ENCODE peak calls at places on chromosomes 4 and X, in seven cellular contexts. W is A549, I is GM23338, K is mesothelial cell of epicardium, G is osteoblast, R is PC-3, Z is glutamatergic neuron. A is an unnamed sample.

GRCh38 chrX:40094041-40094899 is 3.5 kb downstream of the BCOR start:
- DNase-seq in W (no peak), I (no peak), K (peak), G (peak), R (peak), Z (peak), A (peak)

GRCh38 chrX:33336783-33337182 is 125.4 kb upstream of the DMD start:
- DNase-seq in W (peak), I (peak), K (no peak), G (no peak), R (peak), Z (no peak), A (peak)

GRCh38 chrX:55908685-55909212 is 191.2 kb downstream of the RRAGB start:
- DNase-seq in W (peak), I (peak), K (no peak), G (no peak), R (peak), Z (peak), A (no peak)

GRCh38 chr4:123922847-123923246 is 526.3 kb downstream of the SPRY1 start:
- DNase-seq in W (no peak), I (no peak), K (no peak), G (no peak), R (no peak), Z (no peak), A (no peak)

GRCh38 chr4:82784615-82785247 is 13.9 kb downstream of the SCD5 start:
- DNase-seq in W (no peak), I (no peak), K (no peak), G (no peak), R (peak), Z (peak), A (no peak)

GRCh38 chr4:108204518-108204917 is 35.8 kb upstream of the LEF1 start:
- DNase-seq in W (no peak), I (no peak), K (no peak), G (peak), R (peak), Z (no peak), A (no peak)

GRCh38 chr4:140252742-140253555 is 99.0 kb upstream of the MAML3 start:
- DNase-seq in W (peak), I (peak), K (peak), G (peak), R (peak), Z (peak), A (peak)

GRCh38 chr4:76726141-76726540 is 171.8 kb downstream of the SOWAHB start:
- DNase-seq in W (no peak), I (no peak), K (no peak), G (no peak), R (no peak), Z (no peak), A (no peak)

GRCh38 chr4:46441116-46441859 is 51.4 kb upstream of the GABRA2 start:
- DNase-seq in W (no peak), I (no peak), K (no peak), G (no peak), R (no peak), Z (no peak), A (no peak)

GRCh38 chr4:6272863-6273660 is 3.4 kb downstream of the WFS1 start:
- DNase-seq in W (peak), I (no peak), K (no peak), G (peak), R (peak), Z (peak), A (no peak)

GRCh38 chr4:143438710-143439109 is 74.8 kb upstream of the SMARCA5 start:
- DNase-seq in W (no peak), I (no peak), K (no peak), G (no peak), R (peak), Z (no peak), A (no peak)

GRCh38 chr4:81807927-81808672 is 336.4 kb upstream of the RASGEF1B start:
- DNase-seq in W (no peak), I (no peak), K (no peak), G (no peak), R (peak), Z (peak), A (no peak)

GRCh38 chrX:1385824-1386223 is 6.1 kb downstream of the SLC25A6 start:
- DNase-seq in W (no peak), I (no peak), K (peak), G (peak), R (no peak), Z (no peak), A (no peak)

GRCh38 chrX:22922961-22923360 is 76.8 kb upstream of the DDX53 start:
- DNase-seq in W (no peak), I (no peak), K (no peak), G (no peak), R (peak), Z (no peak), A (peak)

GRCh38 chr4:43133566-43133965 is 241.1 kb downstream of the GRXCR1 start:
- DNase-seq in W (no peak), I (no peak), K (no peak), G (no peak), R (peak), Z (no peak), A (no peak)

GRCh38 chr4:120658772-120659171 is 263.8 kb downstream of the PRDM5 start:
- DNase-seq in W (no peak), I (no peak), K (no peak), G (no peak), R (no peak), Z (no peak), A (peak)

GRCh38 chr4:47641755-47642154 is 156.7 kb downstream of the ATP10D start:
- DNase-seq in W (no peak), I (no peak), K (no peak), G (no peak), R (no peak), Z (peak), A (no peak)

GRCh38 chrX:103628386-103629290 is at the start of gene TCEAL1:
- DNase-seq in W (peak), I (peak), K (peak), G (no peak), R (peak), Z (peak), A (peak)

GRCh38 chr4:39308576-39308975 is 57.6 kb downstream of the RFC1 start:
- DNase-seq in W (no peak), I (no peak), K (no peak), G (no peak), R (no peak), Z (no peak), A (no peak)

GRCh38 chr4:1357356-1358248 is 10.6 kb downstream of the UVSSA start:
- DNase-seq in W (no peak), I (no peak), K (no peak), G (no peak), R (no peak), Z (no peak), A (no peak)

GRCh38 chr4:179583221-179583620 is 2141.0 kb upstream of the AGA start:
- DNase-seq in W (no peak), I (peak), K (no peak), G (no peak), R (no peak), Z (no peak), A (no peak)

GRCh38 chrX:52424658-52425057 is 55.8 kb downstream of the XAGE2 start:
- DNase-seq in W (peak), I (no peak), K (no peak), G (no peak), R (peak), Z (no peak), A (no peak)

GRCh38 chr4:3410401-3411135 is 31.2 kb upstream of the HGFAC start:
- DNase-seq in W (no peak), I (no peak), K (no peak), G (peak), R (no peak), Z (peak), A (no peak)

GRCh38 chr4:155232432-155232831 is 24.0 kb downstream of the NPY2R start:
- DNase-seq in W (no peak), I (no peak), K (no peak), G (no peak), R (no peak), Z (no peak), A (no peak)

GRCh38 chr4:90357117-90357710 is 230.0 kb downstream of the CCSER1 start:
- DNase-seq in W (peak), I (peak), K (no peak), G (peak), R (peak), Z (no peak), A (peak)

GRCh38 chr4:137156054-137156453 is 376.2 kb downstream of the PCDH18 start:
- DNase-seq in W (no peak), I (no peak), K (no peak), G (no peak), R (peak), Z (no peak), A (no peak)

GRCh38 chr4:126526335-126526734 is 1106.4 kb upstream of the INTU start:
- DNase-seq in W (no peak), I (no peak), K (no peak), G (peak), R (no peak), Z (no peak), A (no peak)

GRCh38 chrX:3550160-3550765 is 163.2 kb downstream of the PRKX start:
- DNase-seq in W (peak), I (no peak), K (no peak), G (no peak), R (peak), Z (no peak), A (peak)

GRCh38 chr4:188372856-188373255 is 233.6 kb downstream of the TRIML1 start:
- DNase-seq in W (peak), I (no peak), K (no peak), G (no peak), R (peak), Z (no peak), A (no peak)
- TF ChIP-seq CTCF in W (peak), I (no peak), K (no peak), G (peak), R (no peak), Z (no peak), A (no peak)

DNA sequence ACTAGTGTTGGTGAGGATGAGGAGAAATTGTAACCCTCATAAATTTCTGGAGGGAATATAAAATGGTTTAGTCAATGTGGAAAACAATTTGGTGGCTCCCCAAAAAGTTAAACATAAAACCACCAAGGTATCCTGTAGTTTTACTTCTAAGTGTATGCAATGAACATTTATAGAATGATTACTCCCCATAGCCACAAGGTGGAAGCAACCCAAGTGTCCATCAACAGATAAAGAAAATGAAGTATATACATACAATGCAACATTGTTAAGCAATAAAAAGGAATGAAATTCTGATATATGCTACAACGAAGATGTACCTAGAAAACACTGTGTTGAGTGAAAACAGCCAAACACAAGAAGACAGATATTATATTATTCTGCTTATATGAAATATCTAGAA is 569.1 kb upstream of the GRID2 start:
- DNase-seq in W (no peak), I (no peak), K (no peak), G (no peak), R (peak), Z (no peak), A (no peak)
- TF ChIP-seq CTCF in W (no peak), I (peak), K (no peak), G (no peak), R (peak), Z (no peak), A (no peak)

DNA sequence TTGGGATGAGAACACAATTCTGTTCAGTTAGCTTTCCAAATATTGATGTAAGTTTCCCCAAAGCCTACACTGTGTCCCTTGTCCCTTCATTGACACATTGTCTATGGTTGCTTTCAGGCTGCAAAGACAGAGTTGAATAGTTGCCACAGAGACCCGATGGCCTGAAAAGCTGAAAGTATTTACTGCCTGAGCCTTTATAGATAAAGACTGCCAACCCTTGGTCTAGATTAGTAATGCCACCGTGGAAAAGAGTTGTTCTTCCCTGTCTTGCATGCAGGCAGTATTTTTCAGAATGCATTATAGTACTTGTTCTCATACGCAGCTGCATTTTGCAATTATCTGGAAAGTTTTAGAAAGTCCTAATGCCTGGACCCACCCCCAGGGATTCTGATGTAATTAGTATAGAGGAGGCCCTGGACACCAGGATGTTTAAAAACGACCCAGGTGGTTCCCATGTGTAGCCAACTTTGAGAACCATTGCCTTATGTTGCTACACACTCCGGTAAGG is 180.8 kb downstream of the FRMPD4 start:
- DNase-seq in W (peak), I (peak), K (no peak), G (no peak), R (peak), Z (no peak), A (no peak)
- TF ChIP-seq CTCF in W (peak), I (no peak), K (no peak), G (no peak), R (peak), Z (no peak), A (no peak)

DNA sequence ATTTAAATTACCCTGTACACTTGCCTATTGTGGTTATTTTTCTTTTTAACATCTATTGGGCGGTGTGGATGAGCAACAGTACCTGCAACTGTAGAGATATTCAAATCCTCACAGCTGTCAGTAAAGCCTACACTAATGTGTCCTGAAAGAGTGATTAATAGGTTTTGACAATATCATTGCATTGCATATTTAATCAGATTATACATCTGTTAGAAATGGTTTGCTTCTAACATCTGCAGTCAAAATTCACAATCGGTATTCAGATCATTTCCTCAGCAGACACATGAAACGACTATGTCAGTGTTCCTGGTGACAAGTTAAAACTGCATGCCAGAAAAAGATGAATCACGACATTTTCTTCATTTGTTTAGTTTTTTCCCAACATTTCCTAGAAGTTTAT is 254.6 kb upstream of the EPHA5 start:
- DNase-seq in W (no peak), I (no peak), K (no peak), G (no peak), R (no peak), Z (no peak), A (no peak)
- TF ChIP-seq CTCF in W (no peak), I (no peak), K (no peak), G (no peak), R (no peak), Z (no peak), A (no peak)

GRCh38 chrX:69503228-69503834 is 795 bp upstream of the NALF2 start:
- DNase-seq in W (peak), I (peak), K (no peak), G (peak), R (no peak), Z (peak), A (no peak)
- TF ChIP-seq CTCF in W (peak), I (no peak), K (peak), G (peak), R (peak), Z (peak), A (no peak)

DNA sequence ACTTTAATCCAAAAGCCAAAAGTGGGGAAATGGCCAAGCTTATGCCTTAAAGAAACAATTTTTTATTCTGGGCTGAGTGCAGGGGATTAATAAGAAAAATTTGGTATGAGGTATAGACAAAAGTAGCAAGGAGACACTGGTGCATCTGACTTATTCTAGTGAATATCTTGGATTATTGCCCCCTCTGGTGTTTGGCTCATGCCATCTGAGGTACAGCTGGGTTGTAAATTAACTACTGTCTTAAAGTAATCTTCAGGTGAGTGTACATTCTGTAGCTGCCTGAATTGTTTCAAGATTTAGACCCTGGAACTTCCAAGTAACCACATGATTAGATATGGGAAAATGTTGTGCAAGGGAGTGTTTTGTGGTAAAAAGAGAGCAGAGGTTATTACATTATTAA is 988.7 kb downstream of the FAM133A start:
- DNase-seq in W (no peak), I (no peak), K (no peak), G (no peak), R (peak), Z (no peak), A (peak)
- TF ChIP-seq CTCF in W (no peak), I (peak), K (no peak), G (no peak), R (no peak), Z (no peak), A (no peak)

GRCh38 chr4:26161030-26161824 is 159.6 kb upstream of the RBPJ start:
- DNase-seq in W (no peak), I (peak), K (no peak), G (no peak), R (peak), Z (no peak), A (peak)
- TF ChIP-seq CTCF in W (no peak), I (peak), K (no peak), G (peak), R (peak), Z (no peak), A (peak)

GRCh38 chr4:173025131-173025530 is 143.5 kb upstream of the GALNT7 start:
- DNase-seq in W (peak), I (peak), K (peak), G (peak), R (peak), Z (peak), A (peak)
- TF ChIP-seq CTCF in W (peak), I (peak), K (peak), G (peak), R (peak), Z (peak), A (peak)

DNA sequence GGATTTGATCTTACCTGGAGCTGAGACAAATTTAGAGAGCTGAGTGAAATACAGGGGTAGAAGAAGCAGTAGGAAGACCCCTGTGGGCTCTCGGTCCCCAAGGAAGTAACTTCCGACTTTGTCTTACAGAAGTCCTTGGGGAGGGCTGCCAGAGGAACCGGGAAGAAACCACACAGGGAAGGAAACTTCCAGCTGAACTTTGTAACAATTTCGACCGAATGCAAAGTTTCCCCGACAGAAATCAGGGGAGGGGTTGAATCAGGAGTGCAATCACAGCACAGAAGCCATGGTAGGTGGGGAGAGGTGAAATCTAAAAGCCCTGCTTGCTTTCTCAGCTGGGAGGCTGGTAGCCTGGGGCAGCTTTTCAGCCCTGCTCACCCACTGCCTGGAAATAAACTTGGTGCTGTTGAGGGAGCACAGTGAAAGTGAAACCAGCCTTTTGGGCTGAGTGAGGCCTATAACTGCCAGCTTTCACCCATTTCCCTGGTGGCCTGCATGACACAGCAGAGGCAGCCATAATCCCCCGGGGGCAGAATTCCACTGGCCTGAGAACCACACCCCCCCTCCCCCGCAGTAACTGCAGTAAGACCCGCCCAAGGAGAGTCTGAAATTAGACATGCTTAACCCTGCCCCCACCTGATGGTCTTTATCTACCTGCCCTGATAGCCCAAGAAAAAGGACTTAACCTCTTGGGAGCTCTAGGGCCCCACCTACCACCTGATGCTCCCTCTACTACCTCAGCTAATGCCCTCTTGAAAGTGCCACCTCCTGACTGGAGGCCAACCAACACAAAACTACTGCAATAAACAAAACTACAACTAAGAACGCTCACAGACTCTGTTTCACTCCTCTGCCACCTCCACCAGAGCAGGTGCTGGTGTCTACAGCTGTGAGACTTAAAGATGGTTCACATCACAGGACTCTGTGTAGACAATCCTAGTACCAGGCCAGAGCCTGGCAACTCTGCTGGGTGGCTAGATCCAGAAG is 248.2 kb downstream of the PARM1 start:
- DNase-seq in W (peak), I (peak), K (no peak), G (peak), R (peak), Z (no peak), A (peak)
- TF ChIP-seq CTCF in W (no peak), I (no peak), K (no peak), G (no peak), R (no peak), Z (no peak), A (no peak)

DNA sequence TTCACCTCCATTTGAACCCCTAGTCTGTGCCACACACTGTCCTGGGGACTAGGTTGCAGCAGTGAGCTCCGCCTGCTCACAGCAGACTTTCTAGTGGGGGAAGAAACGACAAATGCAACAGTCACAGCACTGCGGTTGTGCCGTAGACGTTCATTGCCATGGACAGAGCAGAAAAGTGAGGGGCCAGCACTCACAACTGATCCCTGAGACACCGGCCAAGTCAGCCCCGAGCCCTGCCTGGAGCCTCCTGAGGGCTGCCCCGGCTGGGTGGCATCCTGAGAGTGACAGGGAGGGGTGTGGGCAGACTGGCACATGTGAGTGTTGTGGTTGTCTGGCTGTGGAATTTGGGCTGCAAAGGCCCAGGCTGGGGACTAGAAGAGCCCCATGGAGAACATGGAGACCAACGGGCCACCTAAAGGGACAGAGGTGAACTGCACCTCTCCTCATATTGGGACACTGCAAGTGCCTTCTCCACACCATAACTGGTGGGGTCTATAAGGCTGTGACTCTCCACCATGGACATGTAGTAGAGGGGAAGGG is 4.6 kb downstream of the DUSP9 start:
- DNase-seq in W (peak), I (peak), K (peak), G (peak), R (peak), Z (no peak), A (peak)
- TF ChIP-seq CTCF in W (no peak), I (peak), K (peak), G (peak), R (peak), Z (peak), A (peak)

A was measured in NB4.